ENCODE peak calls at places on chromosomes 4 and X, in nine cellular contexts. V is ovary; E is naive thymus-derived CD8-positive, alpha-beta T cell; I is activated CD4-positive, alpha-beta T cell treated with anti-CD3 and anti-CD28 coated beads, Interleukin-2, amount 10 ng/mL, durations not matched to agents 7 days and 5 days; O is pons; Y is AG08395; C is fibroblast of villous mesenchyme; K is putamen; M is AG04450. H is an unnamed sample.

GRCh38 chr4:185925910-185926360 is 113.9 kb upstream of the SORBS2 start:
- DNase-seq in V (no peak), E (no peak), I (no peak), O (no peak), Y (no peak), C (no peak), K (no peak), M (no peak), H (no peak)

GRCh38 chr4:151099226-151099975 is at the start of gene RPS3A:
- DNase-seq in V (peak), E (peak), I (peak), O (peak), Y (peak), C (peak), K (peak), M (peak), H (peak)

GRCh38 chr4:107050525-107051135 is 14.5 kb upstream of the DKK2 start:
- DNase-seq in V (no peak), E (no peak), I (no peak), O (peak), Y (peak), C (peak), K (no peak), M (no peak), H (no peak)

GRCh38 chr4:73608677-73609594 is 11.3 kb downstream of the RASSF6 start:
- DNase-seq in V (no peak), E (no peak), I (no peak), O (no peak), Y (no peak), C (peak), K (no peak), M (no peak), H (no peak)

GRCh38 chr4:85221606-85222005 is 253.3 kb upstream of the ARHGAP24 start:
- DNase-seq in V (no peak), E (no peak), I (no peak), O (no peak), Y (no peak), C (no peak), K (no peak), M (no peak), H (no peak)

GRCh38 chrX:129679856-129680255 is 25.1 kb upstream of the APLN start:
- DNase-seq in V (no peak), E (no peak), I (no peak), O (no peak), Y (no peak), C (no peak), K (no peak), M (no peak), H (no peak)

GRCh38 chr4:173517781-173518371 is 12.2 kb downstream of the HAND2 start:
- DNase-seq in V (peak), E (no peak), I (no peak), O (no peak), Y (no peak), C (peak), K (no peak), M (no peak), H (no peak)

GRCh38 chr4:142567199-142567598 is 278.9 kb downstream of the INPP4B start:
- DNase-seq in V (no peak), E (no peak), I (peak), O (no peak), Y (no peak), C (no peak), K (no peak), M (no peak), H (no peak)

GRCh38 chr4:20592666-20593065 is 107.6 kb upstream of the PACRGL start:
- DNase-seq in V (no peak), E (no peak), I (no peak), O (no peak), Y (no peak), C (peak), K (no peak), M (peak), H (no peak)

GRCh38 chrX:81174286-81174685 is 27.4 kb downstream of the HMGN5 start:
- DNase-seq in V (no peak), E (no peak), I (no peak), O (peak), Y (peak), C (peak), K (no peak), M (no peak), H (peak)

GRCh38 chr4:15681067-15681371 is 608 bp upstream of the FAM200B start:
- DNase-seq in V (no peak), E (no peak), I (no peak), O (no peak), Y (no peak), C (no peak), K (no peak), M (no peak), H (no peak)

GRCh38 chr4:87657525-87657924 is 7.4 kb downstream of the DMP1 start:
- DNase-seq in V (no peak), E (no peak), I (no peak), O (no peak), Y (no peak), C (peak), K (no peak), M (no peak), H (no peak)

GRCh38 chr4:14771504-14772175 is 230.6 kb upstream of the CPEB2 start:
- DNase-seq in V (no peak), E (no peak), I (no peak), O (no peak), Y (no peak), C (no peak), K (no peak), M (no peak), H (no peak)

GRCh38 chr4:169030575-169030982 is 20.5 kb upstream of the CBR4 start:
- DNase-seq in V (no peak), E (no peak), I (no peak), O (no peak), Y (peak), C (peak), K (no peak), M (no peak), H (no peak)

GRCh38 chrX:93875621-93876282 is 201.7 kb downstream of the FAM133A start:
- DNase-seq in V (no peak), E (no peak), I (no peak), O (no peak), Y (no peak), C (no peak), K (no peak), M (no peak), H (no peak)

GRCh38 chrX:153882557-153882956 is 3.4 kb downstream of the L1CAM start:
- DNase-seq in V (no peak), E (no peak), I (no peak), O (no peak), Y (no peak), C (no peak), K (no peak), M (no peak), H (no peak)

H was measured in immature natural killer cell.